ENCODE peak calls at places on chromosomes 1 and 21, in nine cellular contexts. One of them, this sample, is unnamed.

GRCh38 chr21:28588997-28589396 is 403.7 kb downstream of the LTN1 start:
- DNase-seq in endothelial cell: no peak
- DNase-seq in EH: no peak
- DNase-seq in GM23338: no peak
- DNase-seq in non-pigmented ciliary epithelial cell: no peak
- DNase-seq in central memory CD8-positive, alpha-beta T cell: no peak
- DNase-seq in NCI-H187: no peak
- DNase-seq in psoas muscle: no peak
- DNase-seq in CD4-positive, CD25-positive, alpha-beta regulatory T cell: no peak
- DNase-seq in this sample: no peak

GRCh38 chr1:222043444-222044292 is 301.8 kb upstream of the DUSP10 start:
- DNase-seq in endothelial cell: no peak
- DNase-seq in EH: peak
- DNase-seq in GM23338: no peak
- DNase-seq in non-pigmented ciliary epithelial cell: peak
- DNase-seq in central memory CD8-positive, alpha-beta T cell: no peak
- DNase-seq in NCI-H187: no peak
- DNase-seq in psoas muscle: no peak
- DNase-seq in CD4-positive, CD25-positive, alpha-beta regulatory T cell: no peak
- DNase-seq in this sample: no peak

GRCh38 chr1:15047237-15047636 is 106.3 kb upstream of the TMEM51 start:
- DNase-seq in endothelial cell: no peak
- DNase-seq in EH: no peak
- DNase-seq in GM23338: no peak
- DNase-seq in non-pigmented ciliary epithelial cell: no peak
- DNase-seq in central memory CD8-positive, alpha-beta T cell: no peak
- DNase-seq in NCI-H187: no peak
- DNase-seq in psoas muscle: no peak
- DNase-seq in CD4-positive, CD25-positive, alpha-beta regulatory T cell: no peak
- DNase-seq in this sample: no peak

GRCh38 chr21:42453301-42454220 is 42.5 kb downstream of the RSPH1 start:
- DNase-seq in endothelial cell: no peak
- DNase-seq in EH: no peak
- DNase-seq in GM23338: no peak
- DNase-seq in non-pigmented ciliary epithelial cell: no peak
- DNase-seq in central memory CD8-positive, alpha-beta T cell: no peak
- DNase-seq in NCI-H187: no peak
- DNase-seq in psoas muscle: no peak
- DNase-seq in CD4-positive, CD25-positive, alpha-beta regulatory T cell: no peak
- DNase-seq in this sample: no peak

GRCh38 chr1:203208181-203208580 is 21.3 kb downstream of the CHIT1 start:
- DNase-seq in endothelial cell: no peak
- DNase-seq in EH: no peak
- DNase-seq in GM23338: no peak
- DNase-seq in non-pigmented ciliary epithelial cell: no peak
- DNase-seq in central memory CD8-positive, alpha-beta T cell: no peak
- DNase-seq in NCI-H187: no peak
- DNase-seq in psoas muscle: no peak
- DNase-seq in CD4-positive, CD25-positive, alpha-beta regulatory T cell: no peak
- DNase-seq in this sample: no peak

GRCh38 chr1:9705337-9706098 is 54.0 kb downstream of the PIK3CD start:
- DNase-seq in endothelial cell: no peak
- DNase-seq in EH: peak
- DNase-seq in GM23338: no peak
- DNase-seq in non-pigmented ciliary epithelial cell: no peak
- DNase-seq in central memory CD8-positive, alpha-beta T cell: no peak
- DNase-seq in NCI-H187: no peak
- DNase-seq in psoas muscle: no peak
- DNase-seq in CD4-positive, CD25-positive, alpha-beta regulatory T cell: no peak
- DNase-seq in this sample: no peak

GRCh38 chr1:224700915-224701531 is 84.9 kb downstream of the CNIH3 start:
- DNase-seq in endothelial cell: peak
- DNase-seq in EH: peak
- DNase-seq in GM23338: peak
- DNase-seq in non-pigmented ciliary epithelial cell: no peak
- DNase-seq in central memory CD8-positive, alpha-beta T cell: no peak
- DNase-seq in NCI-H187: no peak
- DNase-seq in psoas muscle: no peak
- DNase-seq in CD4-positive, CD25-positive, alpha-beta regulatory T cell: no peak
- DNase-seq in this sample: peak

GRCh38 chr1:5752715-5753330 is 239.4 kb downstream of the NPHP4 start:
- DNase-seq in endothelial cell: no peak
- DNase-seq in EH: no peak
- DNase-seq in GM23338: no peak
- DNase-seq in non-pigmented ciliary epithelial cell: no peak
- DNase-seq in central memory CD8-positive, alpha-beta T cell: no peak
- DNase-seq in NCI-H187: no peak
- DNase-seq in psoas muscle: no peak
- DNase-seq in CD4-positive, CD25-positive, alpha-beta regulatory T cell: no peak
- DNase-seq in this sample: no peak

GRCh38 chr1:150925080-150925479 is 1.1 kb upstream of the SETDB1 start:
- DNase-seq in endothelial cell: no peak
- DNase-seq in EH: no peak
- DNase-seq in GM23338: peak
- DNase-seq in non-pigmented ciliary epithelial cell: no peak
- DNase-seq in central memory CD8-positive, alpha-beta T cell: no peak
- DNase-seq in NCI-H187: no peak
- DNase-seq in psoas muscle: no peak
- DNase-seq in CD4-positive, CD25-positive, alpha-beta regulatory T cell: no peak
- DNase-seq in this sample: no peak

GRCh38 chr1:7967206-7967605 is 5.7 kb downstream of the PARK7 start:
- DNase-seq in endothelial cell: no peak
- DNase-seq in EH: no peak
- DNase-seq in GM23338: no peak
- DNase-seq in non-pigmented ciliary epithelial cell: no peak
- DNase-seq in central memory CD8-positive, alpha-beta T cell: no peak
- DNase-seq in NCI-H187: no peak
- DNase-seq in psoas muscle: no peak
- DNase-seq in CD4-positive, CD25-positive, alpha-beta regulatory T cell: no peak
- DNase-seq in this sample: no peak

GRCh38 chr1:233790662-233791371 is 113.7 kb upstream of the SLC35F3 start:
- DNase-seq in endothelial cell: peak
- DNase-seq in EH: peak
- DNase-seq in GM23338: peak
- DNase-seq in non-pigmented ciliary epithelial cell: peak
- DNase-seq in central memory CD8-positive, alpha-beta T cell: no peak
- DNase-seq in NCI-H187: peak
- DNase-seq in psoas muscle: no peak
- DNase-seq in CD4-positive, CD25-positive, alpha-beta regulatory T cell: peak
- DNase-seq in this sample: peak

GRCh38 chr1:168148916-168149315 is 12.2 kb upstream of the GPR161 start:
- DNase-seq in endothelial cell: no peak
- DNase-seq in EH: no peak
- DNase-seq in GM23338: no peak
- DNase-seq in non-pigmented ciliary epithelial cell: no peak
- DNase-seq in central memory CD8-positive, alpha-beta T cell: no peak
- DNase-seq in NCI-H187: no peak
- DNase-seq in psoas muscle: no peak
- DNase-seq in CD4-positive, CD25-positive, alpha-beta regulatory T cell: no peak
- DNase-seq in this sample: no peak

GRCh38 chr1:192170196-192170984 is 12.1 kb downstream of the RGS18 start:
- DNase-seq in endothelial cell: no peak
- DNase-seq in EH: no peak
- DNase-seq in GM23338: no peak
- DNase-seq in non-pigmented ciliary epithelial cell: no peak
- DNase-seq in central memory CD8-positive, alpha-beta T cell: no peak
- DNase-seq in NCI-H187: no peak
- DNase-seq in psoas muscle: no peak
- DNase-seq in CD4-positive, CD25-positive, alpha-beta regulatory T cell: no peak
- DNase-seq in this sample: no peak

GRCh38 chr1:74964508-74964907 is 169.7 kb upstream of the LHX8 start:
- DNase-seq in endothelial cell: no peak
- DNase-seq in EH: peak
- DNase-seq in GM23338: no peak
- DNase-seq in non-pigmented ciliary epithelial cell: no peak
- DNase-seq in central memory CD8-positive, alpha-beta T cell: no peak
- DNase-seq in NCI-H187: peak
- DNase-seq in psoas muscle: no peak
- DNase-seq in CD4-positive, CD25-positive, alpha-beta regulatory T cell: no peak
- DNase-seq in this sample: no peak

GRCh38 chr1:234980224-234980656 is 148.4 kb downstream of the TOMM20 start:
- DNase-seq in endothelial cell: no peak
- DNase-seq in EH: no peak
- DNase-seq in GM23338: no peak
- DNase-seq in non-pigmented ciliary epithelial cell: no peak
- DNase-seq in central memory CD8-positive, alpha-beta T cell: no peak
- DNase-seq in NCI-H187: no peak
- DNase-seq in psoas muscle: no peak
- DNase-seq in CD4-positive, CD25-positive, alpha-beta regulatory T cell: no peak
- DNase-seq in this sample: no peak

GRCh38 chr1:67733741-67734690 is 49.0 kb downstream of the GADD45A start:
- DNase-seq in endothelial cell: peak
- DNase-seq in EH: no peak
- DNase-seq in GM23338: no peak
- DNase-seq in non-pigmented ciliary epithelial cell: no peak
- DNase-seq in central memory CD8-positive, alpha-beta T cell: no peak
- DNase-seq in NCI-H187: no peak
- DNase-seq in psoas muscle: no peak
- DNase-seq in CD4-positive, CD25-positive, alpha-beta regulatory T cell: no peak
- DNase-seq in this sample: no peak

GRCh38 chr1:183570451-183570850 is 19.8 kb downstream of the NCF2 start:
- DNase-seq in endothelial cell: no peak
- DNase-seq in EH: no peak
- DNase-seq in GM23338: no peak
- DNase-seq in non-pigmented ciliary epithelial cell: no peak
- DNase-seq in central memory CD8-positive, alpha-beta T cell: no peak
- DNase-seq in NCI-H187: no peak
- DNase-seq in psoas muscle: no peak
- DNase-seq in CD4-positive, CD25-positive, alpha-beta regulatory T cell: no peak
- DNase-seq in this sample: no peak

GRCh38 chr1:116322752-116323405 is 50.2 kb upstream of the ATP1A1 start:
- DNase-seq in endothelial cell: no peak
- DNase-seq in EH: no peak
- DNase-seq in GM23338: no peak
- DNase-seq in non-pigmented ciliary epithelial cell: no peak
- DNase-seq in central memory CD8-positive, alpha-beta T cell: no peak
- DNase-seq in NCI-H187: no peak
- DNase-seq in psoas muscle: no peak
- DNase-seq in CD4-positive, CD25-positive, alpha-beta regulatory T cell: no peak
- DNase-seq in this sample: no peak

GRCh38 chr21:42305707-42306147 is 9.5 kb downstream of the TFF3 start:
- DNase-seq in endothelial cell: no peak
- DNase-seq in EH: no peak
- DNase-seq in GM23338: no peak
- DNase-seq in non-pigmented ciliary epithelial cell: no peak
- DNase-seq in central memory CD8-positive, alpha-beta T cell: no peak
- DNase-seq in NCI-H187: no peak
- DNase-seq in psoas muscle: no peak
- DNase-seq in CD4-positive, CD25-positive, alpha-beta regulatory T cell: no peak
- DNase-seq in this sample: no peak

GRCh38 chr21:42513151-42513984 is at the start of gene SLC37A1:
- DNase-seq in endothelial cell: peak
- DNase-seq in EH: no peak
- DNase-seq in GM23338: peak
- DNase-seq in non-pigmented ciliary epithelial cell: no peak
- DNase-seq in central memory CD8-positive, alpha-beta T cell: no peak
- DNase-seq in NCI-H187: no peak
- DNase-seq in psoas muscle: peak
- DNase-seq in CD4-positive, CD25-positive, alpha-beta regulatory T cell: peak
- DNase-seq in this sample: no peak

GRCh38 chr1:117527111-117527510 is 78.7 kb upstream of the TENT5C start:
- DNase-seq in endothelial cell: no peak
- DNase-seq in EH: no peak
- DNase-seq in GM23338: no peak
- DNase-seq in non-pigmented ciliary epithelial cell: no peak
- DNase-seq in central memory CD8-positive, alpha-beta T cell: no peak
- DNase-seq in NCI-H187: no peak
- DNase-seq in psoas muscle: no peak
- DNase-seq in CD4-positive, CD25-positive, alpha-beta regulatory T cell: no peak
- DNase-seq in this sample: no peak

GRCh38 chr1:30189818-30190480 is 533.4 kb downstream of the MATN1 start:
- DNase-seq in endothelial cell: no peak
- DNase-seq in EH: no peak
- DNase-seq in GM23338: no peak
- DNase-seq in non-pigmented ciliary epithelial cell: no peak
- DNase-seq in central memory CD8-positive, alpha-beta T cell: no peak
- DNase-seq in NCI-H187: no peak
- DNase-seq in psoas muscle: no peak
- DNase-seq in CD4-positive, CD25-positive, alpha-beta regulatory T cell: no peak
- DNase-seq in this sample: no peak

GRCh38 chr1:201266774-201267173 is 16.5 kb upstream of the PKP1 start:
- DNase-seq in endothelial cell: no peak
- DNase-seq in EH: peak
- DNase-seq in GM23338: no peak
- DNase-seq in non-pigmented ciliary epithelial cell: peak
- DNase-seq in central memory CD8-positive, alpha-beta T cell: peak
- DNase-seq in NCI-H187: no peak
- DNase-seq in psoas muscle: no peak
- DNase-seq in CD4-positive, CD25-positive, alpha-beta regulatory T cell: no peak
- DNase-seq in this sample: no peak

GRCh38 chr1:36342426-36343185 is 19.2 kb upstream of the EVA1B start:
- DNase-seq in endothelial cell: peak
- DNase-seq in EH: peak
- DNase-seq in GM23338: peak
- DNase-seq in non-pigmented ciliary epithelial cell: no peak
- DNase-seq in central memory CD8-positive, alpha-beta T cell: no peak
- DNase-seq in NCI-H187: no peak
- DNase-seq in psoas muscle: peak
- DNase-seq in CD4-positive, CD25-positive, alpha-beta regulatory T cell: peak
- DNase-seq in this sample: no peak

GRCh38 chr1:207868252-207868768 is 42.6 kb downstream of the CD34 start:
- DNase-seq in endothelial cell: no peak
- DNase-seq in EH: peak
- DNase-seq in GM23338: peak
- DNase-seq in non-pigmented ciliary epithelial cell: no peak
- DNase-seq in central memory CD8-positive, alpha-beta T cell: no peak
- DNase-seq in NCI-H187: no peak
- DNase-seq in psoas muscle: no peak
- DNase-seq in CD4-positive, CD25-positive, alpha-beta regulatory T cell: peak
- DNase-seq in this sample: no peak

GRCh38 chr1:2334883-2335534 is 56.3 kb downstream of the MORN1 start:
- DNase-seq in endothelial cell: no peak
- DNase-seq in EH: no peak
- DNase-seq in GM23338: no peak
- DNase-seq in non-pigmented ciliary epithelial cell: no peak
- DNase-seq in central memory CD8-positive, alpha-beta T cell: no peak
- DNase-seq in NCI-H187: no peak
- DNase-seq in psoas muscle: no peak
- DNase-seq in CD4-positive, CD25-positive, alpha-beta regulatory T cell: no peak
- DNase-seq in this sample: no peak

GRCh38 chr1:246377606-246378005 is 129.5 kb downstream of the SMYD3 start:
- DNase-seq in endothelial cell: no peak
- DNase-seq in EH: no peak
- DNase-seq in GM23338: no peak
- DNase-seq in non-pigmented ciliary epithelial cell: no peak
- DNase-seq in central memory CD8-positive, alpha-beta T cell: no peak
- DNase-seq in NCI-H187: no peak
- DNase-seq in psoas muscle: no peak
- DNase-seq in CD4-positive, CD25-positive, alpha-beta regulatory T cell: no peak
- DNase-seq in this sample: no peak

GRCh38 chr1:14887936-14888335 is 265.6 kb upstream of the TMEM51 start:
- DNase-seq in endothelial cell: no peak
- DNase-seq in EH: no peak
- DNase-seq in GM23338: no peak
- DNase-seq in non-pigmented ciliary epithelial cell: no peak
- DNase-seq in central memory CD8-positive, alpha-beta T cell: no peak
- DNase-seq in NCI-H187: no peak
- DNase-seq in psoas muscle: no peak
- DNase-seq in CD4-positive, CD25-positive, alpha-beta regulatory T cell: no peak
- DNase-seq in this sample: no peak

GRCh38 chr1:62196091-62196690 is 1.5 kb downstream of the L1TD1 start:
- DNase-seq in endothelial cell: no peak
- DNase-seq in EH: no peak
- DNase-seq in GM23338: peak
- DNase-seq in non-pigmented ciliary epithelial cell: no peak
- DNase-seq in central memory CD8-positive, alpha-beta T cell: no peak
- DNase-seq in NCI-H187: no peak
- DNase-seq in psoas muscle: no peak
- DNase-seq in CD4-positive, CD25-positive, alpha-beta regulatory T cell: no peak
- DNase-seq in this sample: no peak

GRCh38 chr1:78170845-78171244 is 125.1 kb downstream of the GIPC2 start:
- DNase-seq in endothelial cell: no peak
- DNase-seq in EH: no peak
- DNase-seq in GM23338: peak
- DNase-seq in non-pigmented ciliary epithelial cell: no peak
- DNase-seq in central memory CD8-positive, alpha-beta T cell: no peak
- DNase-seq in NCI-H187: no peak
- DNase-seq in psoas muscle: no peak
- DNase-seq in CD4-positive, CD25-positive, alpha-beta regulatory T cell: no peak
- DNase-seq in this sample: no peak

GRCh38 chr1:116817582-116818064 is 63.4 kb downstream of the CD2 start:
- DNase-seq in endothelial cell: peak
- DNase-seq in EH: peak
- DNase-seq in GM23338: peak
- DNase-seq in non-pigmented ciliary epithelial cell: no peak
- DNase-seq in central memory CD8-positive, alpha-beta T cell: peak
- DNase-seq in NCI-H187: no peak
- DNase-seq in psoas muscle: no peak
- DNase-seq in CD4-positive, CD25-positive, alpha-beta regulatory T cell: peak
- DNase-seq in this sample: peak